ENCODE peak calls at places on chromosomes 5 and 9, in ten cellular contexts. One of them, this sample, is unnamed.

GRCh38 chr5:79984363-79984762 is 6.7 kb downstream of the MTX3 start:
- DNase-seq in posterior cingulate gyrus: no peak
- DNase-seq in ovary: no peak
- DNase-seq in M059J: no peak
- DNase-seq in activated T-cell treated with anti-CD3 and anti-CD28 coated beads, Interleukin-2, amount 50 U/mL, for 72 hours: no peak
- DNase-seq in stimulated activated CD4-positive, alpha-beta T cell treated with anti-CD3 and anti-CD28 coated beads, Interleukin-15, amount 100 ng/mL, for 24 hours: no peak
- DNase-seq in tibial artery: no peak
- DNase-seq in foreskin melanocyte: no peak
- DNase-seq in endothelial cell: no peak
- DNase-seq in nephron progenitor cell: no peak
- DNase-seq in this sample: no peak

GRCh38 chr5:989961-990530 is 18.6 kb upstream of the NKD2 start:
- DNase-seq in posterior cingulate gyrus: no peak
- DNase-seq in ovary: no peak
- DNase-seq in M059J: no peak
- DNase-seq in activated T-cell treated with anti-CD3 and anti-CD28 coated beads, Interleukin-2, amount 50 U/mL, for 72 hours: no peak
- DNase-seq in stimulated activated CD4-positive, alpha-beta T cell treated with anti-CD3 and anti-CD28 coated beads, Interleukin-15, amount 100 ng/mL, for 24 hours: no peak
- DNase-seq in tibial artery: peak; percentile 80
- DNase-seq in foreskin melanocyte: peak; percentile 22
- DNase-seq in endothelial cell: peak; percentile 73
- DNase-seq in nephron progenitor cell: peak; percentile 44
- DNase-seq in this sample: no peak

GRCh38 chr5:107487056-107487461 is 183.7 kb downstream of the EFNA5 start:
- DNase-seq in posterior cingulate gyrus: no peak
- DNase-seq in ovary: no peak
- DNase-seq in M059J: peak; percentile 9
- DNase-seq in activated T-cell treated with anti-CD3 and anti-CD28 coated beads, Interleukin-2, amount 50 U/mL, for 72 hours: no peak
- DNase-seq in stimulated activated CD4-positive, alpha-beta T cell treated with anti-CD3 and anti-CD28 coated beads, Interleukin-15, amount 100 ng/mL, for 24 hours: no peak
- DNase-seq in tibial artery: no peak
- DNase-seq in foreskin melanocyte: peak; percentile 11
- DNase-seq in endothelial cell: no peak
- DNase-seq in nephron progenitor cell: no peak
- DNase-seq in this sample: no peak

GRCh38 chr5:10467281-10468198 is 25.9 kb downstream of the ROPN1L start:
- DNase-seq in posterior cingulate gyrus: no peak
- DNase-seq in ovary: no peak
- DNase-seq in M059J: peak; percentile 91
- DNase-seq in activated T-cell treated with anti-CD3 and anti-CD28 coated beads, Interleukin-2, amount 50 U/mL, for 72 hours: no peak
- DNase-seq in stimulated activated CD4-positive, alpha-beta T cell treated with anti-CD3 and anti-CD28 coated beads, Interleukin-15, amount 100 ng/mL, for 24 hours: no peak
- DNase-seq in tibial artery: no peak
- DNase-seq in foreskin melanocyte: no peak
- DNase-seq in endothelial cell: no peak
- DNase-seq in nephron progenitor cell: peak; percentile 20
- DNase-seq in this sample: peak; percentile 77

GRCh38 chr9:114078021-114078780 is at the start of gene AMBP:
- DNase-seq in posterior cingulate gyrus: no peak
- DNase-seq in ovary: no peak
- DNase-seq in M059J: no peak
- DNase-seq in activated T-cell treated with anti-CD3 and anti-CD28 coated beads, Interleukin-2, amount 50 U/mL, for 72 hours: no peak
- DNase-seq in stimulated activated CD4-positive, alpha-beta T cell treated with anti-CD3 and anti-CD28 coated beads, Interleukin-15, amount 100 ng/mL, for 24 hours: no peak
- DNase-seq in tibial artery: peak; percentile 53
- DNase-seq in foreskin melanocyte: no peak
- DNase-seq in endothelial cell: no peak
- DNase-seq in nephron progenitor cell: no peak
- DNase-seq in this sample: peak; percentile 31

GRCh38 chr5:13478831-13479465 is 465.5 kb downstream of the DNAH5 start:
- DNase-seq in posterior cingulate gyrus: peak; percentile 21
- DNase-seq in ovary: no peak
- DNase-seq in M059J: peak; percentile 82
- DNase-seq in activated T-cell treated with anti-CD3 and anti-CD28 coated beads, Interleukin-2, amount 50 U/mL, for 72 hours: no peak
- DNase-seq in stimulated activated CD4-positive, alpha-beta T cell treated with anti-CD3 and anti-CD28 coated beads, Interleukin-15, amount 100 ng/mL, for 24 hours: no peak
- DNase-seq in tibial artery: no peak
- DNase-seq in foreskin melanocyte: peak; percentile 14
- DNase-seq in endothelial cell: peak; percentile 47
- DNase-seq in nephron progenitor cell: peak; percentile 31
- DNase-seq in this sample: peak; percentile 17

GRCh38 chr9:27183701-27184100 is 74.7 kb downstream of the TEK start:
- DNase-seq in posterior cingulate gyrus: no peak
- DNase-seq in ovary: no peak
- DNase-seq in M059J: peak; percentile 51
- DNase-seq in activated T-cell treated with anti-CD3 and anti-CD28 coated beads, Interleukin-2, amount 50 U/mL, for 72 hours: no peak
- DNase-seq in stimulated activated CD4-positive, alpha-beta T cell treated with anti-CD3 and anti-CD28 coated beads, Interleukin-15, amount 100 ng/mL, for 24 hours: no peak
- DNase-seq in tibial artery: no peak
- DNase-seq in foreskin melanocyte: no peak
- DNase-seq in endothelial cell: no peak
- DNase-seq in nephron progenitor cell: no peak
- DNase-seq in this sample: no peak

GRCh38 chr9:113521693-113522260 is 58.2 kb downstream of the RGS3 start:
- DNase-seq in posterior cingulate gyrus: no peak
- DNase-seq in ovary: no peak
- DNase-seq in M059J: no peak
- DNase-seq in activated T-cell treated with anti-CD3 and anti-CD28 coated beads, Interleukin-2, amount 50 U/mL, for 72 hours: no peak
- DNase-seq in stimulated activated CD4-positive, alpha-beta T cell treated with anti-CD3 and anti-CD28 coated beads, Interleukin-15, amount 100 ng/mL, for 24 hours: no peak
- DNase-seq in tibial artery: no peak
- DNase-seq in foreskin melanocyte: no peak
- DNase-seq in endothelial cell: no peak
- DNase-seq in nephron progenitor cell: no peak
- DNase-seq in this sample: no peak

GRCh38 chr9:128011071-128011817 is 30.5 kb upstream of the EEIG1 start:
- DNase-seq in posterior cingulate gyrus: no peak
- DNase-seq in ovary: no peak
- DNase-seq in M059J: no peak
- DNase-seq in activated T-cell treated with anti-CD3 and anti-CD28 coated beads, Interleukin-2, amount 50 U/mL, for 72 hours: no peak
- DNase-seq in stimulated activated CD4-positive, alpha-beta T cell treated with anti-CD3 and anti-CD28 coated beads, Interleukin-15, amount 100 ng/mL, for 24 hours: no peak
- DNase-seq in tibial artery: no peak
- DNase-seq in foreskin melanocyte: peak; percentile 67
- DNase-seq in endothelial cell: no peak
- DNase-seq in nephron progenitor cell: no peak
- DNase-seq in this sample: no peak

GRCh38 chr9:70563437-70564204 is 149.2 kb upstream of the KLF9 start:
- DNase-seq in posterior cingulate gyrus: no peak
- DNase-seq in ovary: no peak
- DNase-seq in M059J: peak; percentile 92
- DNase-seq in activated T-cell treated with anti-CD3 and anti-CD28 coated beads, Interleukin-2, amount 50 U/mL, for 72 hours: peak; percentile 69
- DNase-seq in stimulated activated CD4-positive, alpha-beta T cell treated with anti-CD3 and anti-CD28 coated beads, Interleukin-15, amount 100 ng/mL, for 24 hours: peak; percentile 67
- DNase-seq in tibial artery: no peak
- DNase-seq in foreskin melanocyte: peak; percentile 98
- DNase-seq in endothelial cell: no peak
- DNase-seq in nephron progenitor cell: no peak
- DNase-seq in this sample: peak; percentile 97

GRCh38 chr5:67066815-67067214 is 129.8 kb downstream of the CD180 start:
- DNase-seq in posterior cingulate gyrus: no peak
- DNase-seq in ovary: no peak
- DNase-seq in M059J: no peak
- DNase-seq in activated T-cell treated with anti-CD3 and anti-CD28 coated beads, Interleukin-2, amount 50 U/mL, for 72 hours: no peak
- DNase-seq in stimulated activated CD4-positive, alpha-beta T cell treated with anti-CD3 and anti-CD28 coated beads, Interleukin-15, amount 100 ng/mL, for 24 hours: no peak
- DNase-seq in tibial artery: no peak
- DNase-seq in foreskin melanocyte: peak; percentile 64
- DNase-seq in endothelial cell: no peak
- DNase-seq in nephron progenitor cell: no peak
- DNase-seq in this sample: no peak

GRCh38 chr9:131122158-131122557 is 3.2 kb upstream of the NUP214 start:
- DNase-seq in posterior cingulate gyrus: no peak
- DNase-seq in ovary: no peak
- DNase-seq in M059J: no peak
- DNase-seq in activated T-cell treated with anti-CD3 and anti-CD28 coated beads, Interleukin-2, amount 50 U/mL, for 72 hours: no peak
- DNase-seq in stimulated activated CD4-positive, alpha-beta T cell treated with anti-CD3 and anti-CD28 coated beads, Interleukin-15, amount 100 ng/mL, for 24 hours: no peak
- DNase-seq in tibial artery: no peak
- DNase-seq in foreskin melanocyte: no peak
- DNase-seq in endothelial cell: no peak
- DNase-seq in nephron progenitor cell: no peak
- DNase-seq in this sample: no peak

GRCh38 chr5:133696782-133697507 is 84.6 kb upstream of the FSTL4 start:
- DNase-seq in posterior cingulate gyrus: peak; percentile 47
- DNase-seq in ovary: no peak
- DNase-seq in M059J: no peak
- DNase-seq in activated T-cell treated with anti-CD3 and anti-CD28 coated beads, Interleukin-2, amount 50 U/mL, for 72 hours: no peak
- DNase-seq in stimulated activated CD4-positive, alpha-beta T cell treated with anti-CD3 and anti-CD28 coated beads, Interleukin-15, amount 100 ng/mL, for 24 hours: no peak
- DNase-seq in tibial artery: peak; percentile 42
- DNase-seq in foreskin melanocyte: no peak
- DNase-seq in endothelial cell: no peak
- DNase-seq in nephron progenitor cell: no peak
- DNase-seq in this sample: no peak

GRCh38 chr5:32504923-32505596 is 60.5 kb upstream of the ZFR start:
- DNase-seq in posterior cingulate gyrus: peak; percentile 65
- DNase-seq in ovary: peak; percentile 53
- DNase-seq in M059J: peak; percentile 59
- DNase-seq in activated T-cell treated with anti-CD3 and anti-CD28 coated beads, Interleukin-2, amount 50 U/mL, for 72 hours: no peak
- DNase-seq in stimulated activated CD4-positive, alpha-beta T cell treated with anti-CD3 and anti-CD28 coated beads, Interleukin-15, amount 100 ng/mL, for 24 hours: peak; percentile 2
- DNase-seq in tibial artery: peak; percentile 70
- DNase-seq in foreskin melanocyte: no peak
- DNase-seq in endothelial cell: peak; percentile 25
- DNase-seq in nephron progenitor cell: peak; percentile 70
- DNase-seq in this sample: peak; percentile 98

GRCh38 chr5:60668715-60669304 is 31.2 kb downstream of the DEPDC1B start:
- DNase-seq in posterior cingulate gyrus: no peak
- DNase-seq in ovary: no peak
- DNase-seq in M059J: peak; percentile 46
- DNase-seq in activated T-cell treated with anti-CD3 and anti-CD28 coated beads, Interleukin-2, amount 50 U/mL, for 72 hours: no peak
- DNase-seq in stimulated activated CD4-positive, alpha-beta T cell treated with anti-CD3 and anti-CD28 coated beads, Interleukin-15, amount 100 ng/mL, for 24 hours: no peak
- DNase-seq in tibial artery: no peak
- DNase-seq in foreskin melanocyte: peak; percentile 34
- DNase-seq in endothelial cell: no peak
- DNase-seq in nephron progenitor cell: no peak
- DNase-seq in this sample: peak; percentile 47

GRCh38 chr9:107721705-107722245 is 232.2 kb upstream of the KLF4 start:
- DNase-seq in posterior cingulate gyrus: no peak
- DNase-seq in ovary: no peak
- DNase-seq in M059J: no peak
- DNase-seq in activated T-cell treated with anti-CD3 and anti-CD28 coated beads, Interleukin-2, amount 50 U/mL, for 72 hours: no peak
- DNase-seq in stimulated activated CD4-positive, alpha-beta T cell treated with anti-CD3 and anti-CD28 coated beads, Interleukin-15, amount 100 ng/mL, for 24 hours: no peak
- DNase-seq in tibial artery: no peak
- DNase-seq in foreskin melanocyte: no peak
- DNase-seq in endothelial cell: no peak
- DNase-seq in nephron progenitor cell: no peak
- DNase-seq in this sample: no peak

GRCh38 chr5:39119404-39120051 is 45.3 kb upstream of the RICTOR start:
- DNase-seq in posterior cingulate gyrus: no peak
- DNase-seq in ovary: no peak
- DNase-seq in M059J: no peak
- DNase-seq in activated T-cell treated with anti-CD3 and anti-CD28 coated beads, Interleukin-2, amount 50 U/mL, for 72 hours: no peak
- DNase-seq in stimulated activated CD4-positive, alpha-beta T cell treated with anti-CD3 and anti-CD28 coated beads, Interleukin-15, amount 100 ng/mL, for 24 hours: no peak
- DNase-seq in tibial artery: no peak
- DNase-seq in foreskin melanocyte: peak; percentile 35
- DNase-seq in endothelial cell: no peak
- DNase-seq in nephron progenitor cell: no peak
- DNase-seq in this sample: peak; percentile 40

GRCh38 chr5:1366514-1366913 is 21.6 kb upstream of the CLPTM1L start:
- DNase-seq in posterior cingulate gyrus: no peak
- DNase-seq in ovary: no peak
- DNase-seq in M059J: no peak
- DNase-seq in activated T-cell treated with anti-CD3 and anti-CD28 coated beads, Interleukin-2, amount 50 U/mL, for 72 hours: no peak
- DNase-seq in stimulated activated CD4-positive, alpha-beta T cell treated with anti-CD3 and anti-CD28 coated beads, Interleukin-15, amount 100 ng/mL, for 24 hours: no peak
- DNase-seq in tibial artery: no peak
- DNase-seq in foreskin melanocyte: no peak
- DNase-seq in endothelial cell: no peak
- DNase-seq in nephron progenitor cell: no peak
- DNase-seq in this sample: no peak

GRCh38 chr9:3682186-3682585 is 156.4 kb upstream of the RFX3 start:
- DNase-seq in posterior cingulate gyrus: no peak
- DNase-seq in ovary: no peak
- DNase-seq in M059J: no peak
- DNase-seq in activated T-cell treated with anti-CD3 and anti-CD28 coated beads, Interleukin-2, amount 50 U/mL, for 72 hours: no peak
- DNase-seq in stimulated activated CD4-positive, alpha-beta T cell treated with anti-CD3 and anti-CD28 coated beads, Interleukin-15, amount 100 ng/mL, for 24 hours: no peak
- DNase-seq in tibial artery: no peak
- DNase-seq in foreskin melanocyte: no peak
- DNase-seq in endothelial cell: no peak
- DNase-seq in nephron progenitor cell: no peak
- DNase-seq in this sample: peak; percentile 1